ENCODE peak calls at places on chromosomes 5 and 9, in four cellular contexts. R is cardiac fibroblast, Q is breast epithelium, D is cardiac muscle cell. B is an unnamed sample.

GRCh38 chr9:89655047-89655989 is 50.5 kb downstream of the GADD45G start:
- DNase-seq in R (no peak), Q (peak; percentile 47), D (peak; percentile 15), B (no peak)

GRCh38 chr5:132266836-132267160 is 9.3 kb downstream of the PDLIM4 start:
- DNase-seq in R (no peak), Q (no peak), D (no peak), B (no peak)

GRCh38 chr9:93536874-93537273 is 39.5 kb upstream of the PHF2 start:
- DNase-seq in R (no peak), Q (no peak), D (no peak), B (no peak)

GRCh38 chr9:107345327-107345726 is 62.2 kb downstream of the RAD23B start:
- DNase-seq in R (peak; percentile 70), Q (no peak), D (peak; percentile 60), B (peak; percentile 18)

GRCh38 chr5:135124128-135124527 is 90.1 kb upstream of the PITX1 start:
- DNase-seq in R (no peak), Q (no peak), D (no peak), B (no peak)

GRCh38 chr9:105651806-105652205 is 10.5 kb upstream of the TAL2 start:
- DNase-seq in R (no peak), Q (no peak), D (no peak), B (no peak)

GRCh38 chr9:79684711-79685575 is 113.2 kb downstream of the TLE4 start:
- DNase-seq in R (no peak), Q (no peak), D (no peak), B (peak; percentile 10)

GRCh38 chr9:108182950-108183381 is 672.8 kb downstream of the ACTL7B start:
- DNase-seq in R (peak; percentile 14), Q (no peak), D (no peak), B (peak; percentile 79)

GRCh38 chr9:35813434-35814105 is 1.3 kb downstream of the HINT2 start:
- DNase-seq in R (peak; percentile 28), Q (no peak), D (peak; percentile 26), B (peak; percentile 25)

GRCh38 chr5:65105301-65105700 is 336.6 kb downstream of the CWC27 start:
- DNase-seq in R (no peak), Q (no peak), D (no peak), B (no peak)

GRCh38 chr5:122182491-122182921 is 53.2 kb downstream of the ZNF474 start:
- DNase-seq in R (peak; percentile 88), Q (no peak), D (peak; percentile 90), B (peak; percentile 88)

GRCh38 chr9:17134396-17134842 is 421 bp upstream of the CNTLN start:
- DNase-seq in R (peak; percentile 65), Q (no peak), D (peak; percentile 66), B (peak; percentile 73)

GRCh38 chr9:134320916-134321570 is 5.2 kb upstream of the RXRA start:
- DNase-seq in R (no peak), Q (no peak), D (no peak), B (no peak)

GRCh38 chr5:10688651-10689171 is 72.3 kb downstream of the DAP start:
- DNase-seq in R (no peak), Q (no peak), D (no peak), B (no peak)

GRCh38 chr5:10686890-10687289 is 74.1 kb downstream of the DAP start:
- DNase-seq in R (no peak), Q (no peak), D (no peak), B (no peak)

GRCh38 chr5:10691826-10692785 is 68.9 kb downstream of the DAP start:
- DNase-seq in R (peak; percentile 37), Q (no peak), D (peak; percentile 41), B (peak; percentile 69)

GRCh38 chr5:10690460-10690859 is 70.6 kb downstream of the DAP start:
- DNase-seq in R (no peak), Q (no peak), D (no peak), B (no peak)

GRCh38 chr5:10689391-10690081 is 71.5 kb downstream of the DAP start:
- DNase-seq in R (peak; percentile 20), Q (no peak), D (peak; percentile 36), B (peak; percentile 23)
- TF ChIP-seq CTCF in R (peak; percentile 54), Q (no peak), D (peak; percentile 37), B (peak; percentile 43)

DNA sequence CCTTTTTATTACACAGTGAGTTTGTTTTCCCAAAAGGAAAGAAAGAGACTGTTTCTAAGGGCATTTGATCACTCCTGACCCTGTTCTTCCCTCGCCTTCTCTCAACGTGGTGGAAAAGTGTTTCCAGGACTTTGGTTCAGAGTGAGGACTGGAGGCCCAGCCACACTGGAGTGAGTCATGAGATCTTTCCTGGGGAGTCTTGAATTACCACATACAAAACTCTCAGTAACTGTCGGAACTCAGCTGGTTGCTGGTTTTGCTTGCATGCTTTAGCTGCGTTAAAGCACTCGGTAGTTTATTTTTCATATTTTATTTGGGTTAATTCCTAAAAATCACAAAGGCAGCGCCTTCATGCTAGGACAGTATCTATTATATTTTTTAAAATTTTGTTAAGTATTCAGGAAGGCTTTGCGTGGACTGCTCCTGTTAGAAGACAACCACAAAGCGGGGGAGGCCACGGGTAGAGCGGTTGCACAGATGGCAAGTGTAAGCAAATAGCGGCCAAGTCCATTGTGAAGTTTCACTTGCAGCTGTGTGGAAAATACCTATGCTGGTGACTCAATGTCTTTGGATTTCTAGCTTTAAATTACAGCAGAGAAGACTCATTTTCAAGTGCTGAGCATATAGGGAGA is 77.7 kb downstream of the ARSB start:
- DNase-seq in R (peak; percentile 73), Q (no peak), D (peak; percentile 91), B (peak; percentile 96)
- H3K4me3 ChIP-seq in R (no peak overlapping the region), Q (no peak overlapping the region), D (no peak overlapping the region), B (peak overlapping the region; percentile 34)

GRCh38 chr9:129352157-129352870 is 174.3 kb upstream of the IER5L start:
- DNase-seq in R (no peak), Q (no peak), D (peak; percentile 43), B (no peak)

GRCh38 chr9:129353697-129354336 is 175.8 kb upstream of the IER5L start:
- DNase-seq in R (peak; percentile 37), Q (no peak), D (no peak), B (no peak)

GRCh38 chr9:129356871-129357772 is 179.1 kb upstream of the IER5L start:
- DNase-seq in R (no peak), Q (no peak), D (no peak), B (no peak)

GRCh38 chr9:129355641-129356040 is 177.6 kb upstream of the IER5L start:
- DNase-seq in R (no peak), Q (no peak), D (no peak), B (no peak)

GRCh38 chr9:129354498-129354897 is 176.4 kb upstream of the IER5L start:
- DNase-seq in R (no peak), Q (no peak), D (no peak), B (no peak)
- TF ChIP-seq CTCF in R (no peak), Q (no peak), D (no peak), B (no peak)

GRCh38 chr9:38038307-38039089 is 30.5 kb downstream of the SHB start:
- DNase-seq in R (peak; percentile 82), Q (no peak), D (peak; percentile 89), B (no peak)
- H3K4me3 ChIP-seq in R (no peak overlapping the region), Q (no peak overlapping the region), D (no peak overlapping the region), B (no peak overlapping the region)

DNA sequence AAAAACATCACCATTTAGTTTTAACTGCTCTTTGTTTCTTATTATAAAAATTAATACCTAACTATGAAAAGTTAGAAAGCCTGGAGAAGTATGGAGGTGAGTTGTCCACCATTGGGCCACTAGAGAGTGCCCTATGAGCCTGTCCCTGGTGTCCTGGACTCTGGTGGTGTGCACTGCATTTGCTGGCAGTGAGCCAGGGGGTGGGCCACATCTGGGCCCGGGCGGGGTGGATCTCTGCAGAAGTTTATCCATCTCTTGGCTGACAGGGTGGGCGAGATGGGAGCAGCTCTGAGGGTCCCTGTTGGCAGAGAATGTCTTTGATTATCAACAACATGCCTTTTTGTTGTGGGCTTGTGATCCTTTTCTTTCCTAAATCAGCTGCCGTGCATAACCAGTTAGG is 8.2 kb downstream of the TENT4A start:
- DNase-seq in R (no peak), Q (peak; percentile 45), D (no peak), B (no peak)
- TF ChIP-seq CTCF in R (no peak), Q (no peak), D (no peak), B (no peak)

GRCh38 chr5:113233606-113234005 is 201.2 kb downstream of the TSSK1B start:
- DNase-seq in R (no peak), Q (no peak), D (no peak), B (no peak)

GRCh38 chr5:113232246-113232645 is 202.5 kb downstream of the TSSK1B start:
- DNase-seq in R (peak; percentile 41), Q (no peak), D (no peak), B (peak; percentile 75)

GRCh38 chr5:113232667-113233066 is 202.1 kb downstream of the TSSK1B start:
- DNase-seq in R (peak; percentile 60), Q (no peak), D (peak; percentile 53), B (peak; percentile 56)

GRCh38 chr5:113231653-113232000 is 203.2 kb downstream of the TSSK1B start:
- DNase-seq in R (no peak), Q (no peak), D (no peak), B (no peak)

DNA sequence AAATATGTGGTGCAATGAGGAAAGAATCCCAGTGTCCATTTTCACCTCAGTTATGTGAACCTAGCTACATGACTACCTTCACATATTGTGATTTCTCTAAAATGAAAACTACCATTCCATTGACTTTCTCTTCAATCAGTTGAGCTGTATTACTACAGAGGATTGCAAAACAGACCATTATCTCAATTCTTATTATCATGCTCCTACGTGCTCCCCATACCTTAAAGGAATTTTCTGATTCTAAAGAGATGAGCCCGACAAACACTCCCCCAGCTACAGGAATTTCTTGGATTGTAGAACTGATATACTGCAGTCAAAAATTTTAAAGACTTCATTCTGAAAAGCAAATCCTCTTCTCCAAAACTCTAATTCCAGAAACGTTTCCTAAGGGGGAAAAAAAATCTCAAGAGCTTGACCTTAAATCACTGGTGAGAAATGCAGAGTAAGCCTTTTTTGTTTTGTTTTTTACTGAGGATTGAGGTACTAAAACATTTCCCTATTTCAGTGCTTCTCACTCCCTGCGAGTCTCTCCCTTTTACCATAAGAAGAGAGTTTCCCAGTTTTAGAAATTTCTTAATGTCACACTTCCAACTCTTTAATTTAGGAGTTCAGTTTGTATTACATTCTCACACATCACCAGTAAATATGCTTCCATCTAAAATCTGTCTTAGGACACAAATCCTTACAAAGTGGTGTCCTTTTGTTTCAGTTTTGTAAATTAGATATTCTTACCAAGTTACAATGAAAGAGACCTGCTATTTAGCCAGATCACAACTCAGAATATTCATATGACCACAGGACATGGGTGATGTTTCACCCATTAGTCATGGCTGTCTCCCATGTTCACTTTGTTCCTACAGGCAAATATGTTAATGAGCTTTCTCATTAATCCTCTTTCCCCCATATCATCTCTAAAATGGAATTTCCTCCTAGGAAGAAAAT is 203.8 kb downstream of the TSSK1B start:
- DNase-seq in R (no peak), Q (no peak), D (no peak), B (no peak)
- H3K4me3 ChIP-seq in R (no peak overlapping the region), Q (no peak overlapping the region), D (no peak overlapping the region), B (no peak overlapping the region)

GRCh38 chr5:113085084-113085414 is 108.5 kb downstream of the DCP2 start:
- DNase-seq in R (no peak), Q (no peak), D (no peak), B (no peak)

GRCh38 chr5:113081881-113082546 is 105.4 kb downstream of the DCP2 start:
- DNase-seq in R (peak; percentile 84), Q (no peak), D (peak; percentile 69), B (peak; percentile 94)

GRCh38 chr5:113082547-113082905 is 105.9 kb downstream of the DCP2 start:
- DNase-seq in R (no peak), Q (no peak), D (no peak), B (no peak)

GRCh38 chr5:113081091-113081490 is 104.5 kb downstream of the DCP2 start:
- DNase-seq in R (no peak), Q (no peak), D (no peak), B (no peak)

GRCh38 chr5:113084402-113085083 is 107.9 kb downstream of the DCP2 start:
- DNase-seq in R (no peak), Q (no peak), D (no peak), B (no peak)
- TF ChIP-seq CTCF in R (no peak), Q (no peak), D (no peak), B (no peak)